ENCODE peak calls at places on chromosomes 11 and 22, in eight cellular contexts. O is activated naive CD4-positive, alpha-beta T cell; I is caudate nucleus; F is osteocyte; U is A172; A is LHCN-M2; N is HS-5; X is NCI-H526. G is an unnamed sample.

GRCh38 chr11:114141863-114142590 is 82.5 kb downstream of the ZBTB16 start:
- DNase-seq in O (no peak), I (no peak), F (no peak), U (no peak), A (no peak), N (no peak), X (no peak), G (no peak)

GRCh38 chr22:21074092-21074715 is 28.5 kb downstream of the LRRC74B start:
- DNase-seq in O (no peak), I (no peak), F (no peak), U (peak; percentile 82), A (peak; percentile 81), N (peak; percentile 87), X (no peak), G (peak; percentile 21)

GRCh38 chr11:102341844-102342318 is 5.1 kb upstream of the BIRC2 start:
- DNase-seq in O (peak; percentile 43), I (no peak), F (no peak), U (peak; percentile 66), A (peak; percentile 84), N (peak; percentile 97), X (peak; percentile 90), G (peak; percentile 53)

GRCh38 chr11:2277933-2278523 is 7.6 kb upstream of the ASCL2 start:
- DNase-seq in O (no peak), I (no peak), F (no peak), U (no peak), A (no peak), N (no peak), X (no peak), G (no peak)

GRCh38 chr11:45635907-45636306 is 29.5 kb downstream of the CHST1 start:
- DNase-seq in O (no peak), I (no peak), F (peak; percentile 60), U (no peak), A (no peak), N (no peak), X (no peak), G (no peak)

GRCh38 chr22:38080847-38081635 is 2.9 kb downstream of the SLC16A8 start:
- DNase-seq in O (no peak), I (no peak), F (no peak), U (no peak), A (no peak), N (peak; percentile 23), X (no peak), G (no peak)

GRCh38 chr11:13962562-13963168 is at the start of gene SPON1:
- DNase-seq in O (peak; percentile 53), I (no peak), F (no peak), U (no peak), A (no peak), N (no peak), X (no peak), G (no peak)

GRCh38 chr22:28155808-28156207 is 236.8 kb upstream of the PITPNB start:
- DNase-seq in O (no peak), I (no peak), F (no peak), U (no peak), A (no peak), N (no peak), X (no peak), G (no peak)

GRCh38 chr11:130601141-130601540 is 152.7 kb downstream of the ADAMTS15 start:
- DNase-seq in O (no peak), I (no peak), F (peak; percentile 84), U (peak; percentile 52), A (peak; percentile 36), N (no peak), X (no peak), G (no peak)

GRCh38 chr11:111820059-111820375 is 51.4 kb downstream of the ALG9 start:
- DNase-seq in O (no peak), I (no peak), F (no peak), U (no peak), A (no peak), N (no peak), X (no peak), G (no peak)

GRCh38 chr22:47310601-47311000 is 548.2 kb downstream of the TBC1D22A start:
- DNase-seq in O (no peak), I (no peak), F (no peak), U (peak; percentile 45), A (no peak), N (no peak), X (no peak), G (no peak)

G was measured in AG04449.